ENCODE peak calls at places on chromosome 12, in four cellular contexts. One of them, this sample, is unnamed.

GRCh38 chr12:48193623-48194022 is 9.5 kb downstream of the OR10AD1 start:
- DNase-seq in stomach: no peak
- DNase-seq in transverse colon: no peak
- DNase-seq in GM12878: no peak
- DNase-seq in this sample: no peak

GRCh38 chr12:64178122-64178521 is 44.0 kb downstream of the KICS2 start:
- DNase-seq in stomach: no peak
- DNase-seq in transverse colon: no peak
- DNase-seq in GM12878: no peak
- DNase-seq in this sample: no peak

GRCh38 chr12:65858831-65859230 is 34.5 kb downstream of the HMGA2 start:
- DNase-seq in stomach: no peak
- DNase-seq in transverse colon: no peak
- DNase-seq in GM12878: no peak
- DNase-seq in this sample: no peak

GRCh38 chr12:69555461-69555860 is 29.8 kb upstream of the CCT2 start:
- DNase-seq in stomach: no peak
- DNase-seq in transverse colon: no peak
- DNase-seq in GM12878: no peak
- DNase-seq in this sample: no peak

GRCh38 chr12:10361084-10361483 is 28.8 kb downstream of the KLRK1 start:
- DNase-seq in stomach: no peak
- DNase-seq in transverse colon: no peak
- DNase-seq in GM12878: no peak
- DNase-seq in this sample: no peak

GRCh38 chr12:43221216-43221615 is 330.8 kb downstream of the ADAMTS20 start:
- DNase-seq in stomach: no peak
- DNase-seq in transverse colon: no peak
- DNase-seq in GM12878: no peak
- DNase-seq in this sample: no peak

GRCh38 chr12:64036414-64036813 is 185.7 kb downstream of the KICS2 start:
- DNase-seq in stomach: no peak
- DNase-seq in transverse colon: no peak
- DNase-seq in GM12878: no peak
- DNase-seq in this sample: no peak

GRCh38 chr12:67982165-67982563 is 7.1 kb upstream of the IFNG-AS1 start:
- DNase-seq in stomach: no peak
- DNase-seq in transverse colon: no peak
- DNase-seq in GM12878: no peak
- DNase-seq in this sample: no peak

GRCh38 chr12:48777501-48778400 is 11.1 kb downstream of the ADCY6 start:
- DNase-seq in stomach: no peak
- DNase-seq in transverse colon: no peak
- DNase-seq in GM12878: no peak
- DNase-seq in this sample: no peak

GRCh38 chr12:2168808-2169207 is 116.0 kb downstream of the CACNA1C start:
- DNase-seq in stomach: no peak
- DNase-seq in transverse colon: peak
- DNase-seq in GM12878: no peak
- DNase-seq in this sample: peak

GRCh38 chr12:48198619-48198973 is 4.5 kb downstream of the OR10AD1 start:
- DNase-seq in stomach: peak
- DNase-seq in transverse colon: peak
- DNase-seq in GM12878: no peak
- DNase-seq in this sample: no peak

GRCh38 chr12:118750666-118751065 is 230.7 kb upstream of the SRRM4 start:
- DNase-seq in stomach: no peak
- DNase-seq in transverse colon: no peak
- DNase-seq in GM12878: no peak
- DNase-seq in this sample: no peak

GRCh38 chr12:132620113-132620892 is 1.7 kb downstream of the P2RX2 start:
- DNase-seq in stomach: no peak
- DNase-seq in transverse colon: no peak
- DNase-seq in GM12878: no peak
- DNase-seq in this sample: no peak

GRCh38 chr12:68405292-68405900 is 73.2 kb upstream of the MDM1 start:
- DNase-seq in stomach: no peak
- DNase-seq in transverse colon: no peak
- DNase-seq in GM12878: no peak
- DNase-seq in this sample: no peak

GRCh38 chr12:71591601-71592000 is 72.0 kb downstream of the ZFC3H1 start:
- DNase-seq in stomach: no peak
- DNase-seq in transverse colon: no peak
- DNase-seq in GM12878: no peak
- DNase-seq in this sample: no peak

GRCh38 chr12:130728158-130729058 is 12.3 kb upstream of the RIMBP2 start:
- DNase-seq in stomach: no peak
- DNase-seq in transverse colon: no peak
- DNase-seq in GM12878: no peak
- DNase-seq in this sample: no peak

GRCh38 chr12:21502164-21502496 is 541 bp downstream of the GOLT1B start:
- DNase-seq in stomach: peak
- DNase-seq in transverse colon: peak
- DNase-seq in GM12878: peak
- DNase-seq in this sample: no peak

GRCh38 chr12:98595152-98595988 is 1.9 kb downstream of the SLC25A3 start:
- DNase-seq in stomach: no peak
- DNase-seq in transverse colon: no peak
- DNase-seq in GM12878: no peak
- DNase-seq in this sample: no peak

GRCh38 chr12:96889273-96889933 is 17.7 kb upstream of the NEDD1 start:
- DNase-seq in stomach: no peak
- DNase-seq in transverse colon: no peak
- DNase-seq in GM12878: no peak
- DNase-seq in this sample: no peak

GRCh38 chr12:75341873-75342272 is 7.4 kb downstream of the GLIPR1L1 start:
- DNase-seq in stomach: no peak
- DNase-seq in transverse colon: no peak
- DNase-seq in GM12878: no peak
- DNase-seq in this sample: peak

GRCh38 chr12:66629138-66629880 is 49.6 kb downstream of the GRIP1 start:
- DNase-seq in stomach: no peak
- DNase-seq in transverse colon: no peak
- DNase-seq in GM12878: no peak
- DNase-seq in this sample: no peak

GRCh38 chr12:131084341-131085011 is 130.8 kb downstream of the ADGRD1 start:
- DNase-seq in stomach: no peak
- DNase-seq in transverse colon: no peak
- DNase-seq in GM12878: no peak
- DNase-seq in this sample: no peak

GRCh38 chr12:45989857-45990467 is 412 bp downstream of the SCAF11 start:
- DNase-seq in stomach: peak
- DNase-seq in transverse colon: peak
- DNase-seq in GM12878: no peak
- DNase-seq in this sample: peak

GRCh38 chr12:45988259-45988658 is 2.1 kb downstream of the SCAF11 start:
- DNase-seq in stomach: no peak
- DNase-seq in transverse colon: no peak
- DNase-seq in GM12878: no peak
- DNase-seq in this sample: no peak

GRCh38 chr12:45989277-45989856 is 1.0 kb downstream of the SCAF11 start:
- DNase-seq in stomach: peak
- DNase-seq in transverse colon: no peak
- DNase-seq in GM12878: no peak
- DNase-seq in this sample: peak

GRCh38 chr12:45987339-45987726 is 3.0 kb downstream of the SCAF11 start:
- DNase-seq in stomach: no peak
- DNase-seq in transverse colon: no peak
- DNase-seq in GM12878: no peak
- DNase-seq in this sample: no peak

DNA sequence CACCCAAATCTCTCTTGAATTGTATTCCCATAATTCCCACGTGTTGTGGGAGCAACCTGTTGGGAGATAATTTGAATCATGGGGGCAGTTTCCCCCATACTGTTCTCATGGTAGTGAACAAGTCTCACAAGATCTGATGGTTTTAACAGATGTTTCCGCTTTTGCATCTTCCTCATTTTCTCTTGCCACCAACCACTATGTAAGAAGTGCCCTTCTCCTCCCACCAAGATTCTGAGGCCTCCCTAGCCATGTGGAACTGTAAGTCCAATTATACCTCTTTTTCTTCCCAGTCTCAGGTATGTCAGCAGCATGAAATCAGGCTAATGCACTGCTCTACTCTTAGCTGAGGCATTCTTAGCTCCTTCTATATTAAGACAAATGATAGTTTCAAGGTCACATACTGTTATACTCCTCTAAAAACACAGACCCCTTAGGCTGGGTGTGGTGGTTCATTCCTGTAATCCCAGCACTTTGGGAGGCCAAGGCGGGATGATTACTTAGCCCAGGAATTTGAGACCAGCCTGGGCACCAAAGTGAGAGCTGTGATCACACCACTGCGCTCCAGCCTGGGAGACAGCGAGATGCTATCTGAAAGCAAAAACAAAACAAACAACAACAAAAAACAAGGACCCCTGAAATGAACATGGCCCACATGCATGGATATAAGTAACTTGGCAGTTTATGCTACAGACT is 3.6 kb downstream of the SCAF11 start:
- DNase-seq in stomach: no peak
- DNase-seq in transverse colon: no peak
- DNase-seq in GM12878: no peak
- DNase-seq in this sample: no peak
- TF ChIP-seq POLR2AphosphoS5 in stomach: no peak
- TF ChIP-seq POLR2AphosphoS5 in transverse colon: no peak
- TF ChIP-seq POLR2AphosphoS5 in GM12878: no peak
- TF ChIP-seq POLR2AphosphoS5 in this sample: no peak

GRCh38 chr12:19382563-19382962 is 56.7 kb upstream of the AEBP2 start:
- DNase-seq in stomach: peak
- DNase-seq in transverse colon: no peak
- DNase-seq in GM12878: no peak
- DNase-seq in this sample: no peak

GRCh38 chr12:19390208-19390607 is 49.1 kb upstream of the AEBP2 start:
- DNase-seq in stomach: no peak
- DNase-seq in transverse colon: no peak
- DNase-seq in GM12878: no peak
- DNase-seq in this sample: no peak

GRCh38 chr12:19387182-19387581 is 52.1 kb upstream of the AEBP2 start:
- DNase-seq in stomach: no peak
- DNase-seq in transverse colon: no peak
- DNase-seq in GM12878: no peak
- DNase-seq in this sample: no peak

DNA sequence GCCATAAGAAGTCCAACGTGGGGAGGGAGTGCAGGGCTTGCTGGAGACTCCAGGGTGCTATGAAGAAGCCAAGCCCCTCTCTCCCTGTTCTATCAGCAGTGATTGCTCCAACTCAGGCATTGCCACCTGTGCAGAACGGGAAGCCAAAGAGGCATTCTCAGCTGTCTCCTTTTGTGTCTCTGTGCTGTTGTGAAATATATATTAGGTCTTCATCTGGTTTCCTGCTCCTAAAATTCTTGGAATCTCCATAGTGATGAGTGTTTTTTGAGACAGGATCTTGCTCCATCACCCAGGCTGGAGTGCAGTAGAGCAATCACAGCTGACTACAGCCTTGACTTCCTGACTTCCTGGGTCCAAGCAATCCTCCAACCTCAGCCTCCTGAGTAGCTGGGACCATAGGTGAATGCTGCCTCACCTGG is 51.2 kb upstream of the AEBP2 start:
- DNase-seq in stomach: no peak
- DNase-seq in transverse colon: no peak
- DNase-seq in GM12878: no peak
- DNase-seq in this sample: no peak
- TF ChIP-seq POLR2AphosphoS5 in stomach: peak
- TF ChIP-seq POLR2AphosphoS5 in transverse colon: peak
- TF ChIP-seq POLR2AphosphoS5 in GM12878: no peak
- TF ChIP-seq POLR2AphosphoS5 in this sample: no peak

DNA sequence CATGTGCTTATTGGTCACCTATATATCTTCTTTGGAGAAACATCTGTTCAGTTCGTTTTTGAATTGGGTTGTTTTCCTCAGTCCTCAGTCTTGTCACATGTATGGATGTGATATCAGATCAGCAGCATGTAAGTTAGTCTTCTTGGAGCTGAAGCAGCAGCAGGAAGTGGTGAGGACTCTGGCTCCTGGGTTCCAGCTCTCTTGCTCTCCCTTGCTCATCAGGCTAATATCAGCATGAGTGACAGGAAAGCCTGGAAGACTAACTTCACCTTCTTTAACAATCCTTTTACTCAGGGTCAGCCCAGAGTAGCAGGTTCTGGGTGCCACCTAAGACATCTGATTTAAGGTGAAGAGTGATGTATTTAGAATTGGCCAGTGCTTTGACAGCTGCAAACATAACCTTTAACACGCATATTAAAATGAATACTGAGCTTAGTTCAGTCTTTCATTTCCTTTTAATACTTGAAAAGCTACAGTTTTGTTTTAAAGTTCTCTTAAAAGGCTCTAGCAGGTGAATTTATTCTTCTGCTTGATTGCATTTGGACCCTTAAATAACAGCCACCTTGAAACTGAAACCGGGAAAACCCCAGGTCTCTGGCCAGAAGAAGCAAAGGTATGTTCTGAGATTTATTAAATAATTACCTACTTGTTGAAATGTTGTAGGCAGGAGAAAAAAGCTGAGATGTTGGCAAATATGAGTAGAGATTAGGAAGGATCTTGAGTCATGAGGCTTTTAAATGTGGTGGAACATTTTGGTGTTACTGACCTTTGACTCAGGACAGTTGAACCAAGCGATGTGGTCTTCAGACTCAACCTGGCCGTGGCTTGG is 54.3 kb downstream of the DRAM1 start:
- DNase-seq in stomach: no peak
- DNase-seq in transverse colon: no peak
- DNase-seq in GM12878: peak
- DNase-seq in this sample: no peak
- TF ChIP-seq POLR2AphosphoS5 in stomach: no peak
- TF ChIP-seq POLR2AphosphoS5 in transverse colon: no peak
- TF ChIP-seq POLR2AphosphoS5 in GM12878: peak
- TF ChIP-seq POLR2AphosphoS5 in this sample: no peak

GRCh38 chr12:92224685-92225331 is 79.2 kb upstream of the BTG1 start:
- DNase-seq in stomach: no peak
- DNase-seq in transverse colon: no peak
- DNase-seq in GM12878: no peak
- DNase-seq in this sample: no peak

GRCh38 chr12:92221916-92222315 is 76.3 kb upstream of the BTG1 start:
- DNase-seq in stomach: no peak
- DNase-seq in transverse colon: no peak
- DNase-seq in GM12878: no peak
- DNase-seq in this sample: no peak

GRCh38 chr12:92226961-92227360 is 81.3 kb upstream of the BTG1 start:
- DNase-seq in stomach: no peak
- DNase-seq in transverse colon: no peak
- DNase-seq in GM12878: no peak
- DNase-seq in this sample: no peak

DNA sequence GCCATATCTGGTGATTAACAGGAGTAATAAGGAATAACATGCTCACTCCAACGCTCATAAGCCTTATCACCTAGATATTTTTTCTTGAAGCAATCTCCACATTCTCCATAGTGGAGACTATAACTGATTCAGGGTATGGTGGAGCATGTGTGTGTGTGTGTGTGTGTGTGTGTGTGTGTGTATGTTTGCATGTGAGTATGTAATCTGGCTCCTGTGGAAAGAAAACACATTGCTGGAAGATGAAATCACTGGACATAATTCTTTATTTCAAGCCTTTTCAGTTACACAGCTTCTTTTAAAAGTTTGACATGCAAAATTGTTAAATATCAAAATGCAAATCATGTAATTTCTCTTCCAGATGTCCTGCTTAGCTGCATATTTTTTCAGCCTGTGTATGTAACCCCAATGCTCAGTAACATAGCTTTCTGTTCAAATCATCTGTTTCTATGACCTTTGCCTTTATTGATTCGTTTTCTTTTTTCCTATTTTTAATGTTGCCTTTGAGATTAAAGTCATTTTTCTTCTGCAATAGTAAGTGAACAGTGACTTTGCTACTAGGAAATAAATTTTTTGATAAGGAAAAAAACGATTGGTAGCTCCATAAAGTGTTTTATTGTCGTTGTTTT is 80.5 kb upstream of the BTG1 start:
- DNase-seq in stomach: no peak
- DNase-seq in transverse colon: no peak
- DNase-seq in GM12878: no peak
- DNase-seq in this sample: no peak
- TF ChIP-seq POLR2AphosphoS5 in stomach: no peak
- TF ChIP-seq POLR2AphosphoS5 in transverse colon: no peak
- TF ChIP-seq POLR2AphosphoS5 in GM12878: no peak
- TF ChIP-seq POLR2AphosphoS5 in this sample: no peak